ENCODE peak calls at places on chromosomes 5 and 9, in four cellular contexts. B is HepG2, R is GM12878, Y is K562. N is an unnamed sample.

GRCh38 chr5:113147088-113147487 is 170.5 kb downstream of the DCP2 start:
- DNase-seq in B (no peak), R (no peak), Y (no peak), N (no peak)

GRCh38 chr5:143064661-143065060 is 294.5 kb downstream of the ARHGAP26 start:
- DNase-seq in B (no peak), R (no peak), Y (no peak), N (no peak)

GRCh38 chr5:78830647-78831046 is 154.5 kb downstream of the ARSB start:
- DNase-seq in B (no peak), R (no peak), Y (no peak), N (no peak)

GRCh38 chr9:93456022-93456421 is 2.6 kb upstream of the FAM120AOS start:
- DNase-seq in B (no peak), R (no peak), Y (no peak), N (no peak)

GRCh38 chr5:35136386-35136785 is 88.6 kb upstream of the AGXT2 start:
- DNase-seq in B (no peak), R (no peak), Y (no peak), N (no peak)

GRCh38 chr5:181234116-181234454 is 9.6 kb downstream of the RACK1 start:
- DNase-seq in B (no peak), R (no peak), Y (no peak), N (no peak)

GRCh38 chr5:77892061-77893010 is 116.2 kb upstream of the TBCA start:
- DNase-seq in B (no peak), R (no peak), Y (no peak), N (no peak)

GRCh38 chr9:105065119-105066088 is 137.4 kb upstream of the ABCA1 start:
- DNase-seq in B (peak; percentile 91), R (no peak), Y (no peak), N (no peak)

GRCh38 chr5:95439801-95440493 is 48.8 kb downstream of the FAM81B start:
- DNase-seq in B (no peak), R (no peak), Y (no peak), N (no peak)

GRCh38 chr5:163917741-163918140 is 412.3 kb downstream of the MAT2B start:
- DNase-seq in B (no peak), R (no peak), Y (no peak), N (no peak)

GRCh38 chr9:125924351-125924750 is 177.2 kb downstream of the PBX3 start:
- DNase-seq in B (no peak), R (no peak), Y (no peak), N (no peak)

GRCh38 chr9:88949425-88949824 is 41.8 kb upstream of the S1PR3 start:
- DNase-seq in B (no peak), R (no peak), Y (peak; percentile 25), N (no peak)

GRCh38 chr9:88949961-88950340 is 41.3 kb upstream of the S1PR3 start:
- DNase-seq in B (no peak), R (no peak), Y (no peak), N (no peak)

GRCh38 chr9:88950341-88951141 is 40.7 kb upstream of the S1PR3 start:
- DNase-seq in B (peak; percentile 20), R (no peak), Y (no peak), N (no peak)

GRCh38 chr9:88945636-88946333 is 45.5 kb upstream of the S1PR3 start:
- DNase-seq in B (no peak), R (no peak), Y (no peak), N (no peak)

DNA sequence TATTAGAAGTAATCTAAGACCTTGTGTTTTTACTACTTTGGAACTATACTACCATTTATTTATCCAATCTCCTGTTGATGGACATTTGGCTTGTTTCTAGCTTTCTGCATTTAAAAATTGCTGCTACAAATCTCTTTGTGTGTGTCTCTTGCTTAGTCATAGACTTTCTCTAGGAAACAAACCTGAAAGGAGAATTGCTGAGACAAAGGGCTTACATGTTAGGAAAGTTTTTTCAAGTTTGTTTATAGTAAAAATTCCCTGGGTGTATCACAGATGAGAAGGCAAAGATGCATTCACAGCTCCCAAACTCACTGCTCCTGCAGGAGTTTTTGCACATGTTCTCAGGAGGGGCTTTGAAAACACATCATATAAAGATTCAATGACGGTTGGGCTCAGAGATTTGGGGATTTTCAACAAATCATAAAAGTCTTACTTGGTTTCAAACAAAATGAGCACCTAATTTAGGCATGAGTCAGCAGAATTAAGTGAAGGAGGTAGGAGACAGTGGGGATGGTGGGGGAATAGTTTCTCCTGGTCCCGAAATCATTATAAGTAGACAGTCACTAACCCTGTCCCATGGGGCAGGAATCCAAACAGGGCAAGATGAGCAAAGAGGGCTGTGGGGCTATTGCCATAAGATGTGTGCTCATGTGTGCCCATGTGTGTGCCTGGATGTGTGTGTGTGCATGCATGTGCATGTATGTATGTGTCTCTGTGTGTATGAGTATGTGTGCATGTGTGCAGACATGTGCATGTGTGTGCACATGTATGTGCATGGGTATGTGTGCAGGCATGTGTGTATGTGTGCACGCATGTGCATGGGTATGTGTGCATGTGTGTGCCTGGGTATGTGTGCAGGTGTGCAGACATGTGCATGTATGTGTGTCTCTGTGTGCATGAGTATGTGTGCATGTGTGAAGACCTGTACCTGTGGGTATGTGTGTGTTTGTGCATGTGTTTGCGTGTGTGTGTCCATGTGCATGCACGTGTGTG is 43.4 kb upstream of the S1PR3 start:
- DNase-seq in B (no peak), R (no peak), Y (no peak), N (no peak)
- TF ChIP-seq CREM in B (no peak), R (no peak), Y (no peak), N (no peak)

DNA sequence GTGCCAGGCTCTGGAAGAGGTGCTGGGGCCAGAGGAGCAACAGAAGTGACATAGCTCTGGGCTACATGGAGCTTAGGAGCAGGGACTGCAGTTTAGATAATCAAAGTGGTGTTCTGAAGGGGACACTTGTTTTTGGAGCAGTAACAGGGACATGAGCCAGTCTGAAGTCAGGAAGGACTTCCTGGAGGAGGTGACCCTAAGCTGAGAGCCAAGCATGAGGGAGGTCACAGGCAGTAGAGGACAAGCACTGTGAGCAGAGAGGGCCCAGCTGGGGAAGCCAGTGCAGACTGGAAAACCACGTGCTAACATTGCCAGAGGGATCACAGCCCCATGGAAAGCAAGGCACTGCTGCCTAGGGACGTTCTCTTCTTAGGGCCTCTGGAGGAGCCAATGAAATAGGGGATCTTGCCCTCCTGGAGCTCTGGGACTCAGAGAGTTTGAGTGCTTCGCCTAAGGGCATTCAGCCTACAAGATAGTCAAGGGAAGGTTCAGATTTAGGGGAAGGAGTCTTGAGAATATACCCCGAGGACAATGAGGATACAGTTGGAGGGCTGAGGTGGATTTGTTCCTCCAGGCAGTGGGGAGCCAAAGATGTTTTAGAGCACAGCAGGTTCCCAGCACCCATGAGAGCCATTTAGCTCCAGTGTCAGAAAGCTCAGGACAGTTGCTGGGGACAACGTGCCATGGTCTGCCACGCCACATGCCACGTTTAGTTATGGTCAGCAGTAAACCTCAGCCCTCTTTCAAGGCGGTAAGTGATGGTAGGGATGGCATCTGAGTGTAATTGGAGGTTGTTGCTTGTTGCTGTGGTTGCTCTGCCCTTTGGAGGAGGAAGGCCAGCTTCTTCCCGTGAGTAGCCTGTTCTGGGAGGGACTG is 40.5 kb upstream of the SH3PXD2B start:
- DNase-seq in B (no peak), R (no peak), Y (no peak), N (no peak)
- TF ChIP-seq CREB1 in B (no peak), R (no peak), Y (no peak), N (no peak)

GRCh38 chr9:120878188-120879130 is 1.5 kb upstream of the PHF19 start:
- DNase-seq in B (no peak), R (no peak), Y (peak; percentile 91), N (no peak)

GRCh38 chr9:120875954-120876841 is 790 bp downstream of the PHF19 start:
- DNase-seq in B (peak; percentile 86), R (no peak), Y (peak; percentile 100), N (peak; percentile 73)

GRCh38 chr9:120877276-120878034 is 467 bp upstream of the PHF19 start:
- DNase-seq in B (peak; percentile 54), R (no peak), Y (peak; percentile 100), N (peak; percentile 59)

GRCh38 chr9:120876842-120877240 is at the start of gene PHF19:
- DNase-seq in B (peak; percentile 23), R (no peak), Y (no peak), N (no peak)

GRCh38 chr9:120879421-120879820 is 2.4 kb upstream of the PHF19 start:
- DNase-seq in B (no peak), R (no peak), Y (no peak), N (no peak)
- TF ChIP-seq CREM in B (no peak), R (no peak), Y (no peak), N (no peak)

GRCh38 chr9:76576344-76576743 is 117.4 kb downstream of the GCNT1 start:
- DNase-seq in B (no peak), R (peak; percentile 51), Y (no peak), N (no peak)
- TF ChIP-seq CREB1 in B (no peak), R (no peak), Y (no peak), N (no peak)

GRCh38 chr5:73093943-73094342 is 26.4 kb upstream of the TMEM171 start:
- DNase-seq in B (no peak), R (no peak), Y (no peak), N (no peak)

GRCh38 chr5:73097740-73098139 is 22.6 kb upstream of the TMEM171 start:
- DNase-seq in B (no peak), R (no peak), Y (no peak), N (no peak)

GRCh38 chr5:73095564-73096238 is 24.7 kb upstream of the TMEM171 start:
- DNase-seq in B (no peak), R (no peak), Y (no peak), N (no peak)

GRCh38 chr5:73094415-73094814 is 26.0 kb upstream of the TMEM171 start:
- DNase-seq in B (no peak), R (no peak), Y (no peak), N (no peak)

GRCh38 chr5:73096239-73096575 is 24.2 kb upstream of the TMEM171 start:
- DNase-seq in B (no peak), R (no peak), Y (no peak), N (no peak)
- TF ChIP-seq CREM in B (no peak), R (no peak), Y (no peak), N (no peak)

GRCh38 chr5:14581891-14582796 is 552 bp downstream of the OTULINL start:
- DNase-seq in B (no peak), R (no peak), Y (no peak), N (peak; percentile 67)
- TF ChIP-seq CREB1 in B (no peak), R (peak; percentile 20), Y (no peak), N (no peak)

GRCh38 chr9:83754383-83754977 is 46.7 kb upstream of the UBQLN1 start:
- DNase-seq in B (no peak), R (peak; percentile 2), Y (no peak), N (no peak)
- TF ChIP-seq CREM in B (no peak), R (no peak), Y (no peak), N (no peak)

N was measured in WTC11.